ENCODE peak calls at places on chromosomes 11 and 22, in seven cellular contexts. W is IMR-90, S is cardiac fibroblast, T is chondrocyte, M is colonic mucosa, J is RWPE1, A is body of pancreas. C is an unnamed sample.

GRCh38 chr11:9386901-9387300 is 2.4 kb downstream of the IPO7 start:
- DNase-seq in W (no peak), S (no peak), T (no peak), M (no peak), J (no peak), A (no peak), C (no peak)

GRCh38 chr11:57235761-57236703 is 1.0 kb downstream of the APLNR start:
- DNase-seq in W (no peak), S (no peak), T (no peak), M (no peak), J (no peak), A (no peak), C (no peak)

GRCh38 chr11:86155210-86155844 is 86.4 kb upstream of the PICALM start:
- DNase-seq in W (no peak), S (no peak), T (no peak), M (no peak), J (peak; percentile 40), A (no peak), C (no peak)

GRCh38 chr22:39839917-39840510 is 53.5 kb downstream of the ENTHD1 start:
- DNase-seq in W (no peak), S (no peak), T (no peak), M (no peak), J (no peak), A (no peak), C (no peak)

GRCh38 chr22:24051568-24051967 is 40.5 kb downstream of the CABIN1 start:
- DNase-seq in W (no peak), S (peak; percentile 43), T (no peak), M (no peak), J (no peak), A (no peak), C (no peak)

GRCh38 chr11:108754901-108755625 is 90.2 kb downstream of the DDX10 start:
- DNase-seq in W (no peak), S (peak; percentile 48), T (no peak), M (no peak), J (no peak), A (no peak), C (peak; percentile 25)

GRCh38 chr22:25097006-25097405 is 102.7 kb upstream of the CRYBB3 start:
- DNase-seq in W (no peak), S (no peak), T (no peak), M (no peak), J (no peak), A (no peak), C (no peak)

GRCh38 chr11:82942376-82942775 is 40.8 kb downstream of the DDIAS start:
- DNase-seq in W (no peak), S (no peak), T (peak; percentile 58), M (no peak), J (no peak), A (no peak), C (no peak)

DNA sequence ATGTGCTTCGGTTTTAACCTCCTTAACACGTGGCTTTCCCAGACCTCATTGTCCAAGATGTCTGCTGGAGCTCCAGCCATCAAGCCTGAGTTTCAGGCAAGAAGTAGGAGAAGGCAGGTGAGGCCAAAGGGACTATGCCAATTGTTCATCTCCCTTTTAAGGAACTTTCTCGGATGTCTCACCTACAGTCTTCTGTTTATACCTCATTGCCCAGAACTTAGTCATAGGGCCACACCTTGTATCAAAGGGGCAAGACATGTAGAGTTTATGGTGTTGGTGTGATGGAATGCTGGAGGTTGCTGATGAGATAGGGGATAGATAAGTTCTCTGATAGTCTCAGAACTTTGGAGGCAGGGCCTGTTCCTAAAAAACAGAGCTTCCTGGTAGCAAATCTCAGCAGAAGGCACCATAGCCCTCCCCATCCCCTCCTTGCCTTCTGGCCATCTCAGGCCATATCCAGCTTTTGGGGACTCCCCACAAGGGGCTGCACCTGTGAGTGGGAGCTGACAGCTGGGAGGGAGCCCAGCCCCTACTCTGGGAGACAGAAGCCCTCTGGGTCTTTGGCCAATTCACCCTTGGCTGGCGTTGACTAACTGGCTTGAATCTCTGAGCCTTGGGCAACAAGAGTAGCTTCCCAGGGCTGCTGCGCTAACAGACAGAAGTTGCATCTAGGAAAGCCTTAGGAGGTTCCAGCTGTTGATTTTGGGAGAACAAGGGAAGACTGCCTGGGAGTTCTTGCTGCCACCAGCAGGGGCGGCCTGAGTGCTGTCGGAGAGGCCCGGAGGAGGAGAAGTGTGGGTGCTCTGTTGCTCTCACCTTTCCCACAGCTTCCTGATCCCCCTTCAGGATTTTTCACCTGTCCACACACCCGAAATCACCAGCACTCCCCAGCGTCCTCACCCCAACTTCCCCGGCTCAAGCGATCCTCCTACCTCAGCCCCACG is 149.8 kb upstream of the THY1 start:
- DNase-seq in W (no peak), S (no peak), T (no peak), M (no peak), J (peak; percentile 61), A (no peak), C (no peak)
- TF ChIP-seq CTCF in W (no peak), S (no peak), T (no peak), M (no peak), J (no peak), A (no peak), C (no peak)

GRCh38 chr22:47165338-47165931 is 403.0 kb downstream of the TBC1D22A start:
- DNase-seq in W (no peak), S (no peak), T (no peak), M (no peak), J (no peak), A (peak; percentile 1), C (no peak)
- TF ChIP-seq CTCF in W (no peak), S (no peak), T (no peak), M (no peak), J (no peak), A (no peak), C (no peak)

GRCh38 chr11:95453616-95454118 is 222.7 kb upstream of the SESN3 start:
- DNase-seq in W (no peak), S (peak; percentile 27), T (no peak), M (no peak), J (peak; percentile 29), A (peak; percentile 58), C (no peak)
- TF ChIP-seq CTCF in W (no peak), S (no peak), T (no peak), M (no peak), J (no peak), A (no peak), C (no peak)

GRCh38 chr11:64848779-64849599 is 4.5 kb upstream of the CDC42BPG start:
- DNase-seq in W (no peak), S (no peak), T (no peak), M (peak; percentile 85), J (no peak), A (peak; percentile 88), C (no peak)
- TF ChIP-seq CTCF in W (no peak), S (no peak), T (peak; percentile 37), M (no peak), J (no peak), A (peak; percentile 14), C (no peak)

GRCh38 chr11:126391970-126392637 is 36.6 kb downstream of the ST3GAL4 start:
- DNase-seq in W (no peak), S (no peak), T (no peak), M (no peak), J (no peak), A (peak; percentile 26), C (no peak)
- TF ChIP-seq CTCF in W (no peak), S (peak; percentile 16), T (peak; percentile 29), M (no peak), J (no peak), A (no peak), C (peak; percentile 10)

DNA sequence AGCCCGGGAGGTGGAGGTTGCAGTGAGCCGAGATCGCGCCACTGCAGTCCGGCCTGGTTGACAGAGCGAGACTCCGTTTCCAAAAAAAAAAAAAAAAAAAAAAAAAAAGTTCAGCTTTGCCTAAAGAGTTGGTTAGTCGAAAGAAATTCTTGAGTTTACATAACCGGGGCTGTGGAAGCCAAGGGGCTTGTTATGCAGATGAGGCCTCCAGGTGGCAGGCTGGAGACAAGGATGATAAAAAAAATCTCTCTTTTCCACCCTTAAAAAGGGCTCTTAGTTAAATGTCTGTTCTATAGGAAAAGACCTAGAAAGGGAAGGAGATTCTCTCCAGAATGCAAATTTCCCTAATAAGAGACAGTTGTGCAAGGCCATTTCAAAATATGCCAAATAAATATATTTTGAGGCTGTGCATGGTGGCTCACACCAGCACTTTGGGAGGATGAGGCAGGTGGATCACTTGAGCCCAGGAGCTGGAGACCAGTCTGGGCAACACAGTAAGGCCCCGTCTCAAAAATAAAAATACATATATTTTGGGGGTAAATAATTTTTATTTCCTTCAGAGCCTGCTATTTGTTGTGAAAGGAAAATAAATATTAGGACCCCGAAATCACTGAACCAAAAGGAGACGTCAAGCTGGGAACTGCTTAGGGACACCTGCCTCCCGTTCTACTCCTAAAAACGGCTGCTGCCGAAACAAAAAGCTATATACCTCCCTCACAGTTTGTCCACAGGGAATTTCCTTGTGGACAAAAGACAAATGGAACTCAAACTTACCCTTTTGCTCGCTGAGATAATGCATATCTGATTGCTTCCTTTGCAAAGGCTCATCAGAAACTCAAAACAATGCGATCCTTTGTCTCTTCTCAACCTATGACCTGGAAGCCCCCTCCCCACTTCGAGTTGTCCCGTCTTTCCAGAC is 2.4 kb upstream of the IFITM2 start:
- DNase-seq in W (peak; percentile 79), S (peak; percentile 83), T (no peak), M (peak; percentile 67), J (peak; percentile 74), A (peak; percentile 75), C (peak; percentile 88)
- TF ChIP-seq CTCF in W (peak; percentile 85), S (peak; percentile 76), T (peak; percentile 79), M (peak; percentile 68), J (peak; percentile 80), A (peak; percentile 47), C (peak; percentile 66)

C was measured in testis.